ENCODE peak calls at places on chromosomes 4 and X, in five cellular contexts. T, Q, U, P and M are unnamed samples. For H3K9me3 and H3K4me1, the result is how much of the 10 kb centered on the place peaks cover.

GRCh38 chr4:74555231-74555630 is 110.3 kb downstream of the AREG start:
- DNase-seq in Q (no peak), T (no peak), P (no peak), U (no peak), M (no peak)

GRCh38 chrX:148928803-148929202 is 428.4 kb downstream of the AFF2 start:
- DNase-seq in U (no peak), Q (no peak), P (no peak), T (no peak), M (no peak)

GRCh38 chrX:10098235-10098819 is 58.4 kb upstream of the CLCN4 start:
- DNase-seq in P (no peak), T (no peak), U (no peak), Q (no peak), M (no peak)

GRCh38 chr4:181728567-181728966 is 514.6 kb upstream of the TENM3 start:
- DNase-seq in T (no peak), U (no peak), Q (no peak), P (no peak), M (no peak)

GRCh38 chrX:46574941-46575381 is 1.4 kb downstream of the CHST7 start:
- DNase-seq in T (peak), U (no peak), Q (peak), P (no peak), M (peak)

GRCh38 chrX:37685452-37686347 is at the start of gene XK:
- DNase-seq in T (peak), P (no peak), Q (peak), U (peak), M (peak)

GRCh38 chr4:139223682-139224317 is 46.8 kb upstream of the ELF2 start:
- DNase-seq in T (no peak), Q (no peak), P (no peak), U (no peak), M (peak)

GRCh38 chr4:14025093-14025492 is 397.6 kb upstream of the BOD1L1 start:
- DNase-seq in Q (no peak), U (no peak), P (no peak), T (no peak), M (no peak)

GRCh38 chr4:163127621-163128020 is 39.1 kb downstream of the NAF1 start:
- DNase-seq in U (no peak), T (no peak), P (no peak), Q (no peak), M (no peak)

GRCh38 chr4:183906736-183907651 is 1.9 kb downstream of the STOX2 start:
- DNase-seq in U (no peak), Q (peak), T (no peak), P (no peak), M (no peak)

GRCh38 chr4:172674811-172675210 is 493.8 kb upstream of the GALNT7 start:
- DNase-seq in Q (no peak), P (no peak), T (no peak), U (no peak), M (no peak)

GRCh38 chrX:118976599-118977340 is 2.4 kb downstream of the LONRF3 start:
- DNase-seq in T (peak), Q (peak), P (no peak), U (peak), M (peak)

GRCh38 chrX:129793604-129794191 is 13.9 kb downstream of the SASH3 start:
- DNase-seq in T (no peak), U (no peak), P (no peak), Q (no peak), M (peak)

GRCh38 chr4:183968502-183968901 is 63.4 kb downstream of the STOX2 start:
- DNase-seq in U (no peak), T (no peak), P (no peak), Q (no peak), M (no peak)

GRCh38 chr4:183721207-183722081 is 62.4 kb downstream of the TRAPPC11 start:
- DNase-seq in U (peak), P (no peak), Q (peak), T (peak), M (peak)

GRCh38 chrX:109776986-109777385 is 43.9 kb upstream of the ACSL4 start:
- DNase-seq in U (no peak), Q (no peak), P (no peak), T (no peak), M (no peak)

GRCh38 chr4:127188847-127189246 is 443.9 kb upstream of the INTU start:
- DNase-seq in Q (no peak), T (no peak), P (no peak), U (no peak), M (no peak)

GRCh38 chr4:28481565-28481964 is 1620.9 kb downstream of the STIM2 start:
- DNase-seq in Q (no peak), P (peak), T (no peak), U (no peak), M (no peak)

GRCh38 chr4:28479666-28480065 is 1619.0 kb downstream of the STIM2 start:
- DNase-seq in U (no peak), T (no peak), Q (no peak), P (no peak), M (no peak)

DNA sequence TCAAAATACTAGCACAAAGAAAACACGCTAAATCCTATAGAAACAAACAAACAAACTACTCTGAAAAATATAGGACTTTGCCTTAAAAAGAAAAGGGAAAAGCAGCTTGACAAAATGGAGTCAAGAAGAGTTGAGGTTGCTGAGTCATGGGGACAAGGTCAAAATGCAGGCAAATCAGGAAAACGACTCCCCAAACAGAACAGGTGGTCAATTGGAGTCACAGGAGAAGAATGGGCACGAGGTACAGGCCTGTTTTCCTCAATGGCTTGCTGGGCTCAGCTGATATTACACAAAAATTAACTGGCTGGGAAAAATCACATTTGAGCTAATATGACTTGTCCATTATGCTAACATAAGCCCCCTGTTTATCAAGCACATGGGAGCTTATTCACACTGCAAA is 1621.9 kb downstream of the STIM2 start:
- DNase-seq in T (no peak), P (no peak), U (no peak), Q (no peak), M (no peak)
- H3K9me3 ChIP-seq in T (under half), P (under half), U (under half), Q (under half), M (under half)

DNA sequence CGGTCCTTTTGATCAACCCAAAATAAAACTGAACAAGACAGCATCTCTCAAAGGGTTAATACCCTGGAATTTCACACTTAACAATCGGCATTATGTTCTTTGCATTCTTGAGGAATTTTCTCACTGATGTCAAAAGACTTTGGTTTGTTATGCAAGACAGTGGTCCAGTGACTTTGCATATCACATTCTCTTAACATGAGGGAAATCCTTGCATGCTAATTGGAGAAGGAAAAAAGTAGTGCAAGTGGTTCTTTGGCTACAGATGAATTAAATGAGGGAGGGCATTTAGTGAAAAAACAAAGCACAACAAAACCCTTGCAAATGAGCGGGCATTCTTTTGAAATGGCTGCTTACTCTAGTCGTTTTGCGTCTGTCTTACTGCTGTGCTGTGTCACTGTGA is 105.1 kb upstream of the LIMCH1 start:
- DNase-seq in U (no peak), T (no peak), P (no peak), Q (no peak), M (no peak)
- H3K4me1 ChIP-seq in U (under half), T (under half), P (under half), Q (under half), M (half or more)

GRCh38 chrX:76971393-76972376 is 475.5 kb upstream of the FGF16 start:
- DNase-seq in Q (no peak), P (no peak), T (no peak), U (no peak), M (no peak)
- TF ChIP-seq POLR2A in Q (no peak), P (no peak), T (no peak), U (no peak), M (no peak)

GRCh38 chrX:53587795-53588194 is 98.7 kb downstream of the HUWE1 start:
- DNase-seq in Q (no peak), T (no peak), U (no peak), P (no peak), M (no peak)
- H3K9me3 ChIP-seq in Q (under half), T (under half), U (under half), P (under half), M (under half)

GRCh38 chr4:35300996-35301774 is 943.1 kb downstream of the ARAP2 start:
- DNase-seq in P (no peak), T (no peak), Q (no peak), U (no peak), M (no peak)
- H3K4me1 ChIP-seq in P (under half), T (under half), Q (under half), U (under half), M (under half)

GRCh38 chrX:44344194-44344593 is 722 bp upstream of the EFHC2 start:
- DNase-seq in T (peak), P (no peak), U (no peak), Q (peak), M (peak)
- TF ChIP-seq POLR2A in T (no peak), P (no peak), U (no peak), Q (no peak), M (no peak)

DNA sequence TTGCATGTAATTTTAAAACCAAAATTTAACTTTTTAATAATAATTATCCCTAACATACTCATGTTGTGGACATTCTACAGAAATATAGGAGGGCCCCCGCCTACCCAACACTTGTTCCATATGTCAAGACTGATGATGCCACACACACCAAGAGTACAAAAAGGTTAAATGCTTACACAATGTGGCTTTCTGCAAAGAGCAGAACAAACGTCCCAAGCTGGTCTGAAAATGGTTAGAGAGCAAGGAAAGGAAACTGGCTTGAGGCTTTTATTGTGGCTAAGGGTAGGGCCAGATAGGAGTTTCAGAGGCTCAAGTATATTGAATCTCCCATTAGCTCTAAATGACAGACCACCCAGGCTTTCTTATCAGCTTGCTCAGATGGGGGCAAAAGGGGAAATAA is 134.2 kb upstream of the C1QTNF7 start:
- DNase-seq in U (no peak), T (no peak), P (no peak), Q (no peak), M (no peak)
- H3K9me3 ChIP-seq in U (under half), T (under half), P (under half), Q (under half), M (under half)

DNA sequence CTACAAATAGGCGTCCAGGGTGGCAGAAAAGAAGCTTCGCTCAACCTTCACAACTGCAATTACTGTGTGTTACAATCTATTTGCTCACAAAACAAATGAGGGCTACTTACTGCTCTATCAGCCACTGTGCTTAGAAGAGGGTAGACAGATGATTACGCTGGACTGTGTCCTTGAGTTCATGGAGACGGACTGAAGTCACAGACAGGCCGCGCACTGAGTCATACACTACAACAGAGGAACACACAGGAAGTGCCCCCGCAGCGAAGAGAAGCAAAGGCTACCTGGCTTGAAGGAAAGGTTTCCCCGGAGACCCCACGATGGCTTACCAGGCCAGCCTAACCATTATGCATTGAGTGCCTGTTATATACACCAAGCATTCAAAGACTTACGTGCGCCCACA is 25.6 kb downstream of the FAT1 start:
- DNase-seq in U (no peak), Q (no peak), P (no peak), T (no peak), M (no peak)
- H3K4me1 ChIP-seq in U (under half), Q (under half), P (under half), T (half or more), M (under half)